ENCODE peak calls at places on chromosome 5, in ten cellular contexts. N is CD4-positive, alpha-beta T cell; H is kidney; P is B cell; Z is fibroblast of lung; B is neural crest cell; O is kidney epithelial cell; W is WTC11; F is cardiac muscle cell; V is AG10803. C is an unnamed sample.

GRCh38 chr5:140596364-140596763 is 31.7 kb downstream of the SLC35A4 start:
- DNase-seq in O (no peak), F (peak), B (no peak), H (no peak), V (no peak), Z (no peak), P (no peak), N (no peak), W (no peak), C (no peak)

GRCh38 chr5:93163010-93163663 is 417.9 kb downstream of the NR2F1-AS1 start:
- DNase-seq in H (no peak), F (peak), B (no peak), P (no peak), O (peak), W (no peak), V (peak), Z (peak), N (no peak), C (no peak)

GRCh38 chr5:142748132-142748531 is 22.0 kb upstream of the ARHGAP26 start:
- DNase-seq in Z (peak), O (no peak), P (no peak), W (no peak), F (peak), N (no peak), H (no peak), V (peak), B (no peak), C (no peak)

GRCh38 chr5:79236970-79237734 is 1.2 kb downstream of the JMY start:
- DNase-seq in B (peak), H (peak), V (peak), W (peak), P (peak), F (peak), Z (peak), N (peak), O (no peak), C (peak)

GRCh38 chr5:172356527-172356926 is 73.0 kb upstream of the UBTD2 start:
- DNase-seq in B (no peak), V (no peak), O (no peak), W (no peak), F (no peak), Z (no peak), H (no peak), P (no peak), N (no peak), C (no peak)

GRCh38 chr5:158546748-158547147 is 553.0 kb downstream of the EBF1 start:
- DNase-seq in V (peak), O (no peak), W (no peak), B (no peak), P (no peak), Z (no peak), N (no peak), F (no peak), H (no peak), C (no peak)

GRCh38 chr5:16742938-16743337 is 126.1 kb upstream of the RETREG1 start:
- DNase-seq in O (no peak), V (no peak), P (no peak), N (no peak), W (no peak), F (peak), Z (no peak), B (no peak), H (no peak), C (no peak)

GRCh38 chr5:151886741-151887261 is 37.9 kb downstream of the GLRA1 start:
- DNase-seq in Z (no peak), H (no peak), F (no peak), W (no peak), O (no peak), V (peak), B (no peak), P (no peak), N (no peak), C (no peak)

GRCh38 chr5:139061856-139062255 is 136.3 kb downstream of the SIL1 start:
- DNase-seq in Z (no peak), H (no peak), O (no peak), P (no peak), B (peak), V (no peak), W (no peak), N (no peak), F (peak), C (no peak)

GRCh38 chr5:107765685-107766063 is 94.9 kb upstream of the EFNA5 start:
- DNase-seq in W (no peak), P (no peak), O (no peak), H (no peak), F (no peak), N (no peak), B (no peak), Z (no peak), V (no peak), C (no peak)

GRCh38 chr5:157739388-157740045 is 4.0 kb upstream of the LSM11 start:
- DNase-seq in N (no peak), H (no peak), O (no peak), F (no peak), V (no peak), B (no peak), P (no peak), Z (no peak), W (no peak), C (no peak)

GRCh38 chr5:43729846-43730478 is 127.0 kb downstream of the NNT start:
- DNase-seq in N (no peak), Z (peak), B (no peak), F (peak), V (peak), P (no peak), O (no peak), H (no peak), W (no peak), C (no peak)

GRCh38 chr5:157384971-157385709 is 74.9 kb upstream of the NIPAL4 start:
- DNase-seq in W (no peak), B (no peak), N (no peak), Z (peak), H (no peak), O (peak), P (no peak), F (peak), V (peak), C (peak)

GRCh38 chr5:38258319-38259061 is at the start of gene EGFLAM:
- DNase-seq in P (no peak), O (peak), B (peak), Z (peak), V (no peak), H (peak), W (peak), N (no peak), F (peak), C (peak)

GRCh38 chr5:68279960-68280359 is 64.4 kb downstream of the PIK3R1 start:
- DNase-seq in V (no peak), O (no peak), F (no peak), B (no peak), W (no peak), H (no peak), P (no peak), N (peak), Z (no peak), C (no peak)

GRCh38 chr5:147339313-147339712 is 104.5 kb downstream of the STK32A start:
- DNase-seq in N (no peak), P (no peak), O (no peak), W (no peak), V (no peak), Z (no peak), B (no peak), H (no peak), F (no peak), C (no peak)
- TF ChIP-seq CTCF in N (no peak), P (no peak), O (no peak), W (no peak), V (no peak), Z (no peak), B (no peak), H (no peak), F (no peak), C (no peak)

DNA sequence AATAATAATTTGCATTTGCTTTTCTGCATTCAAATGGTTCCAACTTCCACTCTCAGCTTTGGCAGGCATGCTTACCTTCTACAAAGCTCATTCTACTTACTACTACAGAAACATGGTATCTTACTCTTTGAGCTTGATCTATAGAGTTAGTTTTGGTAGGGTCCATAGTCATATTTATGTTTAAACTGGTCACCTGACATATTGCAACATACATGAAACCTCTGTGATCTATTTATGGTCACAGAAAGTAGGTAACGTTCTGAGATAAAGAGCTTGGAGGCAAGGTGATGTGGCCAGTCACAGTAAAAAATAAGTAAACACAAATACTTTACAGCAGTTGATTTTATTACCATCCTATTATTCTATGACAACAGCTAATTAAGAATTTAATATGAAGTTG is 2.8 kb downstream of the NREP start:
- DNase-seq in N (no peak), W (no peak), P (no peak), F (no peak), Z (no peak), B (no peak), V (no peak), H (no peak), O (no peak), C (no peak)
- TF ChIP-seq CTCF in N (no peak), W (no peak), P (no peak), F (no peak), Z (no peak), B (no peak), V (no peak), H (no peak), O (no peak), C (no peak)

GRCh38 chr5:18113724-18114123 is 479.5 kb downstream of the TAF11L14 start:
- DNase-seq in O (no peak), B (no peak), N (no peak), H (no peak), F (peak), Z (peak), V (peak), W (no peak), P (no peak), C (peak)
- TF ChIP-seq CTCF in O (peak), B (peak), N (no peak), H (peak), F (no peak), Z (no peak), V (peak), W (no peak), P (no peak), C (no peak)

GRCh38 chr5:44740655-44741054 is 68.1 kb upstream of the MRPS30 start:
- DNase-seq in W (no peak), B (no peak), N (no peak), V (no peak), P (no peak), H (no peak), O (no peak), Z (no peak), F (no peak), C (no peak)
- TF ChIP-seq CTCF in W (no peak), B (no peak), N (no peak), V (no peak), P (no peak), H (no peak), O (no peak), Z (no peak), F (no peak), C (no peak)

GRCh38 chr5:4411664-4412063 is 728.5 kb upstream of the ADAMTS16 start:
- DNase-seq in V (no peak), F (no peak), P (no peak), Z (no peak), W (no peak), H (no peak), O (no peak), N (no peak), B (no peak), C (no peak)
- TF ChIP-seq CTCF in V (no peak), F (no peak), P (no peak), Z (no peak), W (no peak), H (no peak), O (no peak), N (no peak), B (no peak), C (no peak)